ENCODE peak calls at places on chromosome 15, in eight cellular contexts. S, Q, C, I, W, Z, A and N are unnamed samples.

GRCh38 chr15:92011611-92012367 is 158.3 kb downstream of the SLCO3A1 start:
- DNase-seq in A (peak; percentile 66), S (peak; percentile 36), Z (peak; percentile 9), C (peak; percentile 47), I (peak; percentile 38), Q (no peak), W (no peak), N (no peak)

GRCh38 chr15:70857547-70858265 is 3.7 kb upstream of the LARP6 start:
- DNase-seq in S (no peak), Q (peak; percentile 47), W (no peak), C (no peak), I (no peak), Z (no peak), A (no peak), N (peak; percentile 32)

GRCh38 chr15:58472821-58473581 is 41.2 kb downstream of the LIPC start:
- DNase-seq in W (no peak), S (peak; percentile 73), Z (peak; percentile 55), A (no peak), I (no peak), C (peak; percentile 73), Q (peak; percentile 46), N (no peak)

GRCh38 chr15:34437687-34438086 is at the start of gene GOLGA8A:
- DNase-seq in Q (peak; percentile 65), W (peak; percentile 40), I (peak; percentile 70), A (no peak), C (peak; percentile 69), Z (peak; percentile 79), S (peak; percentile 85), N (peak; percentile 57)

GRCh38 chr15:55334997-55335396 is 16.0 kb downstream of the PIGB start:
- DNase-seq in Q (no peak), Z (no peak), S (no peak), I (no peak), C (no peak), W (no peak), A (no peak), N (no peak)

GRCh38 chr15:90053685-90054466 is 48.4 kb downstream of the IDH2 start:
- DNase-seq in W (no peak), Q (no peak), A (no peak), Z (no peak), S (no peak), I (no peak), C (no peak), N (no peak)

GRCh38 chr15:74375303-74375693 is 7.9 kb upstream of the CYP11A1 start:
- DNase-seq in S (peak; percentile 80), I (peak; percentile 77), Q (peak; percentile 85), A (peak; percentile 58), C (peak; percentile 91), W (peak; percentile 39), Z (peak; percentile 75), N (peak; percentile 77)

GRCh38 chr15:57461541-57461940 is 85.2 kb downstream of the CGNL1 start:
- DNase-seq in A (no peak), I (no peak), C (no peak), Q (no peak), W (no peak), Z (no peak), S (no peak), N (no peak)

GRCh38 chr15:100060276-100060926 is 281.4 kb downstream of the ADAMTS17 start:
- DNase-seq in Z (no peak), I (no peak), A (no peak), W (no peak), S (peak; percentile 75), C (no peak), Q (peak; percentile 84), N (peak; percentile 21)

GRCh38 chr15:26572606-26573350 is 200.1 kb downstream of the GABRB3 start:
- DNase-seq in Z (no peak), C (no peak), Q (no peak), S (peak; percentile 21), W (no peak), A (no peak), I (no peak), N (no peak)

GRCh38 chr15:60729850-60730458 is 251.0 kb upstream of the ICE2 start:
- DNase-seq in S (no peak), I (no peak), A (no peak), W (no peak), Z (no peak), C (peak; percentile 32), Q (no peak), N (no peak)

GRCh38 chr15:33132722-33133345 is 61.7 kb downstream of the FMN1 start:
- DNase-seq in C (peak; percentile 22), A (peak; percentile 11), Z (no peak), Q (peak; percentile 72), S (peak; percentile 70), I (peak; percentile 52), W (no peak), N (peak; percentile 70)

GRCh38 chr15:66269326-66270090 is 16.0 kb upstream of the MEGF11 start:
- DNase-seq in W (no peak), Z (no peak), Q (peak; percentile 61), S (peak; percentile 82), C (no peak), A (no peak), I (peak; percentile 36), N (peak; percentile 61)

GRCh38 chr15:39304931-39305728 is 275.7 kb upstream of the THBS1 start:
- DNase-seq in I (no peak), S (no peak), Z (no peak), Q (no peak), A (no peak), C (no peak), W (no peak), N (no peak)

GRCh38 chr15:39553947-39554731 is 26.7 kb upstream of the THBS1 start:
- DNase-seq in Z (no peak), C (no peak), Q (no peak), A (no peak), I (no peak), S (no peak), W (no peak), N (no peak)

GRCh38 chr15:66621491-66622467 is 56.0 kb upstream of the LCTL start:
- DNase-seq in C (no peak), I (peak; percentile 71), Q (no peak), S (no peak), W (no peak), A (no peak), Z (no peak), N (no peak)

GRCh38 chr15:100663550-100664335 is 61.4 kb downstream of the ASB7 start:
- DNase-seq in S (no peak), W (no peak), A (no peak), I (no peak), Q (no peak), C (no peak), Z (no peak), N (peak; percentile 13)

GRCh38 chr15:68231102-68231818 is 1.7 kb upstream of the CLN6 start:
- DNase-seq in Q (no peak), S (no peak), I (no peak), Z (no peak), C (no peak), W (no peak), A (no peak), N (no peak)

GRCh38 chr15:75810874-75811498 is 32.3 kb upstream of the UBE2Q2 start:
- DNase-seq in A (no peak), Q (no peak), I (no peak), W (no peak), C (no peak), S (no peak), Z (no peak), N (no peak)

GRCh38 chr15:80585544-80586018 is 109.5 kb upstream of the ABHD17C start:
- DNase-seq in I (peak; percentile 31), Q (no peak), Z (no peak), A (no peak), C (no peak), W (no peak), S (no peak), N (no peak)

GRCh38 chr15:51647128-51647562 is 24.6 kb upstream of the DMXL2 start:
- DNase-seq in A (peak; percentile 35), W (no peak), S (peak; percentile 98), C (no peak), Q (peak; percentile 59), Z (no peak), I (no peak), N (peak; percentile 45)

GRCh38 chr15:38860682-38861081 is 296.1 kb upstream of the RASGRP1 start:
- DNase-seq in Z (no peak), W (no peak), Q (no peak), S (no peak), C (no peak), I (no peak), A (no peak), N (no peak)

GRCh38 chr15:74631935-74632560 is 16.4 kb downstream of the CLK3 start:
- DNase-seq in S (peak; percentile 62), Q (peak; percentile 47), A (peak; percentile 13), Z (peak; percentile 43), W (no peak), I (peak; percentile 76), C (peak; percentile 76), N (peak; percentile 41)

GRCh38 chr15:77335298-77335697 is 84.6 kb downstream of the PEAK1 start:
- DNase-seq in W (no peak), S (peak; percentile 5), Q (no peak), A (no peak), Z (no peak), I (no peak), C (no peak), N (peak; percentile 66)

GRCh38 chr15:33126559-33127290 is 67.8 kb downstream of the FMN1 start:
- DNase-seq in I (no peak), W (no peak), Z (no peak), S (peak; percentile 95), Q (peak; percentile 97), C (peak; percentile 45), A (peak; percentile 72), N (peak; percentile 86)

GRCh38 chr15:45641374-45641778 is 6.5 kb downstream of the SQOR start:
- DNase-seq in S (peak; percentile 76), W (no peak), Z (no peak), Q (peak; percentile 77), A (peak; percentile 3), I (no peak), C (no peak), N (peak; percentile 80)

GRCh38 chr15:73927476-73928240 is 1.4 kb downstream of the LOXL1 start:
- DNase-seq in S (peak; percentile 82), W (peak; percentile 55), A (peak; percentile 27), C (peak; percentile 85), Q (peak; percentile 59), I (peak; percentile 80), Z (peak; percentile 57), N (peak; percentile 34)